ENCODE peak calls at places on chromosomes 16 and 17, in four cellular contexts. J is activated CD4-positive, CD25-positive, alpha-beta regulatory T cell treated with anti-CD3 and anti-CD28 coated beads, Interleukin-2, amount 50 U/mL, for 16 hours; R is kidney tubule cell; F is mammary epithelial cell. H is an unnamed sample.

GRCh38 chr16:54374136-54374535 is 87.5 kb upstream of the IRX3 start:
- DNase-seq in J (no peak), F (no peak), R (peak), H (no peak)

GRCh38 chr17:81094744-81095607 is 60.0 kb downstream of the BAIAP2 start:
- DNase-seq in J (peak), F (peak), R (peak), H (peak)

GRCh38 chr17:57809879-57810278 is 40.0 kb downstream of the MRPS23 start:
- DNase-seq in J (no peak), R (no peak), F (no peak), H (no peak)

GRCh38 chr16:81779540-81780320 is 639 bp downstream of the PLCG2 start:
- DNase-seq in F (no peak), J (no peak), R (peak), H (peak)

GRCh38 chr17:29089601-29090044 is 46.7 kb downstream of the PIPOX start:
- DNase-seq in J (no peak), F (no peak), R (no peak), H (no peak)

GRCh38 chr17:46176975-46177374 is 16.3 kb downstream of the KANSL1 start:
- DNase-seq in J (no peak), R (no peak), F (no peak), H (no peak)

GRCh38 chr17:32915108-32915700 is 12.7 kb upstream of the TMEM98 start:
- DNase-seq in F (no peak), J (no peak), R (no peak), H (no peak)

GRCh38 chr16:19417640-19418039 is at the start of gene TMC5:
- DNase-seq in R (no peak), F (no peak), J (no peak), H (no peak)

GRCh38 chr17:19651461-19652238 is 3.1 kb downstream of the ALDH3A2 start:
- DNase-seq in F (peak), R (peak), J (no peak), H (no peak)

GRCh38 chr17:81518785-81519283 is 6.2 kb upstream of the ACTG1 start:
- DNase-seq in R (peak), F (peak), J (no peak), H (no peak)